ENCODE peak calls at places on chromosomes 11 and 22, in six cellular contexts. R is BE2C, C is brain microvascular endothelial cell, F is AG04450, U is thoracic aorta, T is astrocyte of the spinal cord. M is an unnamed sample.

GRCh38 chr22:19554834-19555404 is 30.7 kb upstream of the CLDN5 start:
- DNase-seq in R (peak), C (peak), F (no peak), U (no peak), T (peak), M (peak)

GRCh38 chr11:44693654-44694119 is 33.1 kb upstream of the TSPAN18 start:
- DNase-seq in R (peak), C (no peak), F (no peak), U (no peak), T (no peak), M (no peak)

GRCh38 chr11:43920598-43921419 is 21.6 kb upstream of the C11orf96 start:
- DNase-seq in R (peak), C (peak), F (peak), U (peak), T (peak), M (peak)

GRCh38 chr22:35838849-35839646 is 121.4 kb downstream of the APOL5 start:
- DNase-seq in R (peak), C (peak), F (peak), U (no peak), T (peak), M (peak)

GRCh38 chr22:40323681-40324083 is 22.6 kb upstream of the ADSL start:
- DNase-seq in R (no peak), C (no peak), F (no peak), U (no peak), T (no peak), M (no peak)

GRCh38 chr22:35072939-35073338 is 7.0 kb downstream of the ISX start:
- DNase-seq in R (no peak), C (no peak), F (no peak), U (no peak), T (no peak), M (peak)

GRCh38 chr11:72637926-72638325 is 36.3 kb downstream of the PDE2A start:
- DNase-seq in R (peak), C (no peak), F (no peak), U (no peak), T (no peak), M (no peak)

GRCh38 chr11:120128392-120129172 is 9.3 kb downstream of the TRIM29 start:
- DNase-seq in R (peak), C (no peak), F (no peak), U (no peak), T (peak), M (peak)

GRCh38 chr22:19066531-19067271 is 55.5 kb downstream of the DGCR2 start:
- DNase-seq in R (no peak), C (peak), F (peak), U (no peak), T (peak), M (peak)

GRCh38 chr22:47091241-47091691 is 328.8 kb downstream of the TBC1D22A start:
- DNase-seq in R (no peak), C (no peak), F (no peak), U (no peak), T (no peak), M (no peak)

GRCh38 chr11:86248609-86249008 is 4.1 kb downstream of the EED start:
- DNase-seq in R (no peak), C (no peak), F (no peak), U (no peak), T (no peak), M (no peak)

GRCh38 chr11:11722861-11723260 is 101.1 kb upstream of the GALNT18 start:
- DNase-seq in R (no peak), C (no peak), F (no peak), U (no peak), T (no peak), M (no peak)

GRCh38 chr22:36332623-36333331 is 55.0 kb downstream of the MYH9 start:
- DNase-seq in R (no peak), C (peak), F (no peak), U (no peak), T (peak), M (peak)

GRCh38 chr11:78223320-78223954 is 34.7 kb downstream of the USP35 start:
- DNase-seq in R (no peak), C (no peak), F (no peak), U (no peak), T (no peak), M (no peak)

GRCh38 chr11:64935634-64936081 is at the start of gene GPHA2:
- DNase-seq in R (no peak), C (no peak), F (no peak), U (no peak), T (peak), M (peak)

GRCh38 chr11:10778217-10778970 is 27.3 kb downstream of the CTR9 start:
- DNase-seq in R (peak), C (peak), F (peak), U (no peak), T (peak), M (peak)

GRCh38 chr11:74427377-74427776 is 29.1 kb upstream of the PGM2L1 start:
- DNase-seq in R (no peak), C (peak), F (no peak), U (no peak), T (no peak), M (no peak)

GRCh38 chr11:97621282-97621681 is 1231.5 kb downstream of the JRKL start:
- DNase-seq in R (no peak), C (no peak), F (no peak), U (no peak), T (no peak), M (no peak)

GRCh38 chr11:111520565-111520964 is 6.0 kb downstream of the HOATZ start:
- DNase-seq in R (no peak), C (peak), F (no peak), U (no peak), T (peak), M (peak)

GRCh38 chr22:47605886-47606285 is 843.4 kb downstream of the TBC1D22A start:
- DNase-seq in R (no peak), C (no peak), F (no peak), U (no peak), T (no peak), M (no peak)

GRCh38 chr11:75474878-75475766 is 42.1 kb upstream of the KLHL35 start:
- DNase-seq in R (peak), C (peak), F (no peak), U (no peak), T (peak), M (peak)

GRCh38 chr11:8832571-8833260 is 78.3 kb upstream of the AKIP1 start:
- DNase-seq in R (peak), C (no peak), F (peak), U (no peak), T (peak), M (peak)

GRCh38 chr22:49260681-49261580 is 566.7 kb downstream of the BRD1 start:
- DNase-seq in R (no peak), C (no peak), F (no peak), U (no peak), T (no peak), M (no peak)

GRCh38 chr22:32764330-32765116 is 37.0 kb upstream of the TIMP3 start:
- DNase-seq in R (no peak), C (peak), F (peak), U (no peak), T (peak), M (peak)

GRCh38 chr11:123560001-123560400 is 94.4 kb downstream of the SCN3B start:
- DNase-seq in R (peak), C (peak), F (peak), U (no peak), T (peak), M (peak)

GRCh38 chr22:26590525-26590858 is 560 bp upstream of the TPST2 start:
- DNase-seq in R (no peak), C (no peak), F (no peak), U (no peak), T (no peak), M (peak)

GRCh38 chr11:95108159-95108611 is 18.5 kb downstream of the ENDOD1 start:
- DNase-seq in R (no peak), C (peak), F (no peak), U (no peak), T (peak), M (peak)

GRCh38 chr22:37563153-37564081 is 3.1 kb downstream of the CDC42EP1 start:
- DNase-seq in R (no peak), C (peak), F (peak), U (peak), T (peak), M (peak)

GRCh38 chr22:27648853-27649252 is 152.7 kb downstream of the MN1 start:
- DNase-seq in R (no peak), C (no peak), F (no peak), U (no peak), T (no peak), M (no peak)

GRCh38 chr22:29755889-29756288 is 10.9 kb downstream of the ZMAT5 start:
- DNase-seq in R (no peak), C (no peak), F (no peak), U (no peak), T (no peak), M (no peak)

GRCh38 chr22:50718352-50718709 is 19.7 kb upstream of the ACR start:
- DNase-seq in R (no peak), C (no peak), F (no peak), U (no peak), T (no peak), M (no peak)

GRCh38 chr11:19156892-19157291 is 39.9 kb downstream of the ZDHHC13 start:
- DNase-seq in R (no peak), C (no peak), F (no peak), U (no peak), T (no peak), M (no peak)

GRCh38 chr11:1230121-1230455 is 7.2 kb downstream of the MUC5B start:
- DNase-seq in R (no peak), C (no peak), F (no peak), U (no peak), T (no peak), M (no peak)

DNA sequence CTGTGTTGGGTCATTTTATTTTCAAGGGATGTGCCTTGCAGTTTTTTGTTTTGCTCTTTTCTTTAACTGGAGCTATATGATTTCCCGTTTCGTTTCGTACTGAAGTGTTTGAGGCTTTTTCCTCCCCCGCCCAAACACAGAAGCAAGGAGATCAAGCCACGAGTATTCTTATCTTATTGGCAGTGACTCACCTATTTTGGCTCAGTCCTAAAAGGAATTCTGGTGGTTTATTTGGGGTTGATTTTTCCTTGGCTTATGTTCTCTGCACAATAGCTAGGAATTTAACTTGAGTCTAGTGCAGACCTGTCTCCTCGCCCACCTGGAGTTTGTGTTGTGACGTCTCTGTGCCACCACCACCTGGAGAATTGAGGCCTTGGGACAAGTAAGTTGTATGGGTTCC is 90.6 kb upstream of the BIRC3 start:
- DNase-seq in R (no peak), C (peak), F (peak), U (no peak), T (peak), M (peak)
- TF ChIP-seq CTCF in R (no peak), C (no peak), F (no peak), U (no peak), T (no peak), M (no peak)

DNA sequence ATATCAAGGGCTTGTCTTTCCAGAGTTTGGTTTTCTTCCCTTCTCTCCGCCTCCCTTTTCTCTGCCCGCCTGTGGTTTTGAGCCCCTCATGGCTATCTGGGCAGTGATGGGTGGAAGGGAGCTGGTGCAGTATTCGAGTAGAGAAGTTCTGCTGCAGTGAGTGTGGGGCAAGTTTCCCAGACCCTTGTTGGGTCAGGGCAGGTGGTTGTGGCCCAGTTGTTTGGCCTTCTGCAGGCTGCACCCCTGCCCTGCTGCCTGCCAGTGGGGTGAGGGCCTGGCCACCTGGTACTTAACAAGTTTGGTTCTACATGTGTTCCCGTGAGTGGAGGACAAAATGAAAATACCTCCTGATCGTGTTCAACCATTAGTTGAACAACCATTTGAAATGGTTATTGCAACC is 65.2 kb downstream of the PTPRJ start:
- DNase-seq in R (no peak), C (no peak), F (no peak), U (no peak), T (no peak), M (no peak)
- H3K4me3 ChIP-seq in R (no peak), C (no peak), F (no peak), U (no peak), T (no peak), M (no peak)

GRCh38 chr11:35234836-35235235 is 95.9 kb downstream of the CD44 start:
- DNase-seq in R (no peak), C (no peak), F (no peak), U (no peak), T (peak), M (no peak)
- TF ChIP-seq CTCF in R (no peak), C (no peak), F (no peak), U (no peak), T (no peak), M (no peak)

GRCh38 chr11:130215531-130216220 is 56.1 kb downstream of the ST14 start:
- DNase-seq in R (no peak), C (no peak), F (no peak), U (no peak), T (no peak), M (no peak)

GRCh38 chr11:130214861-130215530 is 55.4 kb downstream of the ST14 start:
- DNase-seq in R (no peak), C (no peak), F (no peak), U (no peak), T (no peak), M (no peak)

GRCh38 chr11:130212431-130212961 is 52.9 kb downstream of the ST14 start:
- DNase-seq in R (no peak), C (no peak), F (no peak), U (no peak), T (no peak), M (no peak)

GRCh38 chr11:130213143-130213978 is 53.8 kb downstream of the ST14 start:
- DNase-seq in R (peak), C (no peak), F (no peak), U (no peak), T (peak), M (peak)

DNA sequence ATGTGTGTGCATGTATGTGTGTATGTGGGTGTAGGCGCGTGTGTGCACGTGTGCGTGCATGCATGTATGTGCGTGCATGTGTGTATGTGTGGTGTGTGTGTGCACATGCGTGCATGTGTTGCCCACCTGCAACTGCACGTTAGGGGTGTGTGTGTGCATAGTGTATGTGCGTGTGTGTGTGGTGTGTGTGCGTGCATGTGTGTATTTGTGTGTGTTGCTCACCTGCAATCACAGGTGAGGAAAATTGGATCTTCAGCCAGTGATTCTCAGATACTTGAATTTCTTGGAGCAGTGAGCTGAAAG is 54.3 kb downstream of the ST14 start:
- DNase-seq in R (no peak), C (no peak), F (no peak), U (no peak), T (no peak), M (no peak)
- H3K4me3 ChIP-seq in R (no peak), C (no peak), F (no peak), U (no peak), T (no peak), M (no peak)

M was measured in fibroblast of pulmonary artery.